ENCODE peak calls at places on chromosomes 7 and 10, in ten cellular contexts. M, K, C, E, Z, W, O, R, T and J are unnamed samples.

GRCh38 chr7:120394595-120394994 is 121.6 kb downstream of the KCND2 start:
- DNase-seq in K (no peak), R (no peak), C (no peak), Z (no peak), T (no peak), W (no peak), M (no peak), O (no peak), E (no peak), J (no peak)

GRCh38 chr10:101716891-101717659 is 22.1 kb upstream of the FBXW4 start:
- DNase-seq in E (no peak), R (peak; percentile 27), M (peak; percentile 85), Z (no peak), K (no peak), T (peak; percentile 11), W (no peak), O (no peak), C (no peak), J (no peak)

GRCh38 chr7:90407484-90407821 is 4.2 kb downstream of the CLDN12 start:
- DNase-seq in W (no peak), Z (no peak), K (no peak), C (no peak), E (no peak), R (no peak), O (no peak), T (no peak), M (no peak), J (no peak)

GRCh38 chr10:23871211-23871610 is 337.7 kb upstream of the KIAA1217 start:
- DNase-seq in T (no peak), W (no peak), Z (no peak), C (no peak), K (no peak), O (no peak), E (no peak), R (no peak), M (no peak), J (peak; percentile 96)

GRCh38 chr10:100022403-100022802 is 12.7 kb upstream of the DNMBP start:
- DNase-seq in Z (no peak), T (no peak), K (no peak), W (no peak), C (no peak), E (no peak), O (no peak), R (no peak), M (no peak), J (no peak)

GRCh38 chr7:17626215-17626614 is 314.1 kb downstream of the SNX13 start:
- DNase-seq in Z (no peak), C (no peak), E (no peak), O (no peak), M (no peak), K (no peak), T (no peak), R (no peak), W (no peak), J (no peak)

GRCh38 chr7:14836571-14837189 is 65.9 kb downstream of the DGKB start:
- DNase-seq in K (no peak), Z (no peak), T (peak; percentile 25), E (no peak), M (no peak), O (no peak), W (peak; percentile 75), R (no peak), C (no peak), J (no peak)

GRCh38 chr7:117445206-117445605 is 17.9 kb upstream of the ASZ1 start:
- DNase-seq in Z (no peak), W (no peak), M (peak; percentile 75), O (no peak), T (peak; percentile 74), R (no peak), K (no peak), C (no peak), E (no peak), J (no peak)

GRCh38 chr7:120170384-120170783 is 102.6 kb upstream of the KCND2 start:
- DNase-seq in T (no peak), M (no peak), E (no peak), K (no peak), C (no peak), R (no peak), O (no peak), W (no peak), Z (no peak), J (no peak)

GRCh38 chr7:10662982-10663884 is 310.4 kb upstream of the PHF14 start:
- DNase-seq in M (no peak), W (no peak), O (no peak), K (no peak), T (no peak), C (no peak), Z (no peak), E (no peak), R (no peak), J (no peak)

GRCh38 chr10:58892039-58892665 is 284.3 kb upstream of the PHYHIPL start:
- DNase-seq in T (no peak), E (no peak), M (no peak), W (no peak), O (no peak), R (no peak), K (no peak), Z (no peak), C (no peak), J (no peak)

GRCh38 chr7:12765431-12766100 is 78.1 kb downstream of the ARL4A start:
- DNase-seq in K (no peak), E (no peak), O (no peak), W (no peak), R (no peak), C (no peak), Z (no peak), M (no peak), T (no peak), J (no peak)

GRCh38 chr7:26399309-26399610 is 107.6 kb downstream of the SNX10 start:
- DNase-seq in T (peak; percentile 72), M (no peak), O (peak; percentile 34), W (peak; percentile 24), K (no peak), Z (no peak), C (peak; percentile 82), R (no peak), E (no peak), J (no peak)

GRCh38 chr7:28062197-28062988 is 118.2 kb downstream of the JAZF1 start:
- DNase-seq in C (peak; percentile 88), W (peak; percentile 86), M (peak; percentile 67), Z (no peak), R (peak; percentile 75), O (peak; percentile 55), E (peak; percentile 43), K (peak; percentile 26), T (peak; percentile 91), J (peak; percentile 72)

GRCh38 chr7:88668591-88668990 is 90.9 kb upstream of the ZNF804B start:
- DNase-seq in R (no peak), K (no peak), W (no peak), O (no peak), E (no peak), C (no peak), Z (no peak), T (no peak), M (no peak), J (no peak)

GRCh38 chr7:151780626-151781025 is 96.3 kb downstream of the PRKAG2 start:
- DNase-seq in T (no peak), O (no peak), M (no peak), R (no peak), Z (no peak), E (no peak), K (no peak), C (peak; percentile 35), W (no peak), J (no peak)

GRCh38 chr7:116546054-116546453 is 21.2 kb downstream of the CAV1 start:
- DNase-seq in R (no peak), M (no peak), Z (no peak), W (no peak), K (no peak), C (no peak), O (no peak), T (no peak), E (no peak), J (no peak)

GRCh38 chr10:24465899-24466615 is 257.1 kb downstream of the KIAA1217 start:
- DNase-seq in C (no peak), T (peak; percentile 72), R (peak; percentile 58), E (no peak), W (no peak), M (peak; percentile 73), O (peak; percentile 89), Z (no peak), K (no peak), J (peak; percentile 56)

GRCh38 chr7:100219271-100219737 is 445 bp upstream of the PVRIG start:
- DNase-seq in K (peak; percentile 39), W (no peak), T (no peak), O (no peak), Z (no peak), E (no peak), C (peak; percentile 82), M (no peak), R (peak; percentile 41), J (no peak)

GRCh38 chr10:92062273-92062672 is 138.7 kb downstream of the BTAF1 start:
- DNase-seq in M (no peak), Z (no peak), W (no peak), T (no peak), K (no peak), E (no peak), R (no peak), C (no peak), O (no peak), J (no peak)

GRCh38 chr10:73653701-73654100 is 2.1 kb downstream of the SYNPO2L start:
- DNase-seq in O (peak; percentile 40), K (no peak), M (no peak), E (no peak), T (no peak), W (no peak), Z (no peak), R (no peak), C (no peak), J (peak; percentile 53)